ENCODE peak calls at places on chromosomes 13 and 19, in five cellular contexts. B, D, A, V and H are unnamed samples.

GRCh38 chr13:93927431-93927830 is 552.1 kb downstream of the DCT start:
- DNase-seq in B (no peak), V (no peak), A (no peak), D (no peak), H (no peak)

GRCh38 chr13:112764864-112765561 is 75.2 kb downstream of the ATP11A start:
- DNase-seq in A (no peak), D (no peak), V (no peak), B (no peak), H (no peak)

GRCh38 chr19:13152854-13153626 is 2.8 kb downstream of the IER2 start:
- DNase-seq in A (peak; percentile 98), D (peak; percentile 95), B (peak; percentile 96), V (peak; percentile 99), H (peak; percentile 96)

GRCh38 chr19:3627351-3627723 is 747 bp upstream of the CACTIN start:
- DNase-seq in V (no peak), D (no peak), B (no peak), A (no peak), H (no peak)

GRCh38 chr13:102651892-102652291 is 43.0 kb downstream of the METTL21C start:
- DNase-seq in V (no peak), B (no peak), D (no peak), A (no peak), H (peak; percentile 7)

GRCh38 chr13:50708461-50708860 is 135.0 kb downstream of the DLEU7 start:
- DNase-seq in D (no peak), A (no peak), B (no peak), V (no peak), H (no peak)

GRCh38 chr19:15159251-15159650 is 41.5 kb downstream of the NOTCH3 start:
- DNase-seq in B (no peak), V (no peak), A (no peak), D (no peak), H (peak; percentile 26)

GRCh38 chr13:44514278-44514677 is 61.9 kb downstream of the TSC22D1 start:
- DNase-seq in B (no peak), V (no peak), D (no peak), A (no peak), H (no peak)

GRCh38 chr19:46812898-46813569 is 24.6 kb upstream of the SLC1A5 start:
- DNase-seq in A (no peak), B (no peak), D (no peak), V (no peak), H (no peak)

GRCh38 chr19:8630796-8631424 is 477 bp downstream of the NFILZ start:
- DNase-seq in A (no peak), B (no peak), D (no peak), V (no peak), H (no peak)